ENCODE peak calls at places on chromosomes 1 and 21, in four cellular contexts. E is uterus; O is A549; T is CD8-positive, alpha-beta T cell. R is an unnamed sample.

GRCh38 chr1:172453607-172454006 is 9.7 kb upstream of the PIGC start:
- DNase-seq in T (no peak), O (no peak), E (no peak), R (no peak)

GRCh38 chr1:50529510-50529909 is 106.3 kb upstream of the DMRTA2 start:
- DNase-seq in O (no peak), E (no peak), T (no peak), R (no peak)

GRCh38 chr1:94925561-94926364 is 1.1 kb downstream of the CNN3 start:
- DNase-seq in E (peak; percentile 79), T (no peak), O (peak; percentile 48), R (peak; percentile 39)

GRCh38 chr1:3537359-3537758 is 73.9 kb downstream of the MEGF6 start:
- DNase-seq in T (no peak), O (no peak), E (no peak), R (no peak)

GRCh38 chr1:230128569-230129269 is 61.7 kb downstream of the GALNT2 start:
- DNase-seq in E (no peak), O (no peak), T (no peak), R (no peak)

GRCh38 chr1:67838180-67838912 is 5.1 kb upstream of the GNG12 start:
- DNase-seq in E (no peak), T (no peak), O (no peak), R (no peak)

GRCh38 chr21:37658994-37659458 is 257.2 kb downstream of the KCNJ6 start:
- DNase-seq in O (peak; percentile 79), E (peak; percentile 35), T (no peak), R (no peak)

GRCh38 chr1:91684599-91685196 is 184.0 kb downstream of the CDC7 start:
- DNase-seq in E (no peak), O (no peak), T (peak; percentile 56), R (no peak)

GRCh38 chr1:48329489-48329888 is 107.0 kb downstream of the SLC5A9 start:
- DNase-seq in T (no peak), O (no peak), E (no peak), R (no peak)

GRCh38 chr1:87450615-87451209 is 122.0 kb downstream of the LMO4 start:
- DNase-seq in O (peak; percentile 21), T (no peak), E (no peak), R (no peak)

GRCh38 chr1:181135462-181135781 is 46.9 kb downstream of the IER5 start:
- DNase-seq in T (no peak), O (peak; percentile 72), E (no peak), R (no peak)

GRCh38 chr1:183416850-183417690 is 1.1 kb downstream of the NMNAT2 start:
- DNase-seq in O (peak; percentile 35), E (peak; percentile 60), T (peak; percentile 55), R (peak; percentile 25)

GRCh38 chr1:65112811-65113210 is 35.2 kb upstream of the AK4 start:
- DNase-seq in O (no peak), T (no peak), E (no peak), R (no peak)

GRCh38 chr1:15680614-15681345 is 3.3 kb upstream of the PLEKHM2 start:
- DNase-seq in T (no peak), O (peak; percentile 48), E (no peak), R (no peak)

GRCh38 chr1:93357242-93357641 is 11.5 kb downstream of the DR1 start:
- DNase-seq in O (no peak), T (no peak), E (no peak), R (no peak)

GRCh38 chr21:45525153-45525909 is 16.9 kb downstream of the SLC19A1 start:
- DNase-seq in T (no peak), E (peak; percentile 14), O (no peak), R (no peak)

GRCh38 chr1:188371295-188371806 is 1542.6 kb downstream of the PLA2G4A start:
- DNase-seq in O (no peak), T (no peak), E (no peak), R (no peak)

GRCh38 chr1:168408531-168409242 is 128.0 kb downstream of the TBX19 start:
- DNase-seq in O (peak; percentile 35), T (peak; percentile 58), E (no peak), R (no peak)

GRCh38 chr1:71980543-71980942 is 301.8 kb downstream of the NEGR1 start:
- DNase-seq in T (no peak), E (no peak), O (no peak), R (no peak)

GRCh38 chr1:115606305-115606704 is 35.5 kb upstream of the VANGL1 start:
- DNase-seq in T (no peak), E (no peak), O (no peak), R (no peak)

GRCh38 chr1:89989791-89990190 is 5.1 kb upstream of the ZNF326 start:
- DNase-seq in T (no peak), E (no peak), O (no peak), R (no peak)

GRCh38 chr1:156291226-156292061 is 4.0 kb downstream of the GLMP start:
- DNase-seq in O (peak; percentile 62), E (peak; percentile 89), T (no peak), R (peak; percentile 75)

GRCh38 chr1:55974714-55975441 is 604.5 kb downstream of the PLPP3 start:
- DNase-seq in O (peak; percentile 7), T (no peak), E (no peak), R (no peak)

GRCh38 chr1:220224611-220225124 is 47.6 kb downstream of the RAB3GAP2 start:
- DNase-seq in E (no peak), O (no peak), T (no peak), R (no peak)
- TF ChIP-seq CTCF in E (no peak), O (no peak), T (no peak), R (no peak)

GRCh38 chr1:152774875-152775274 is at the start of gene LCE1F:
- DNase-seq in O (peak; percentile 16), E (no peak), T (no peak), R (no peak)

GRCh38 chr1:152783095-152783494 is 3.0 kb upstream of the LCE1E start:
- DNase-seq in T (no peak), O (no peak), E (no peak), R (no peak)

GRCh38 chr1:152776361-152776760 is 1.4 kb downstream of the LCE1F start:
- DNase-seq in O (no peak), E (no peak), T (no peak), R (no peak)

GRCh38 chr1:152777510-152778137 is 2.7 kb downstream of the LCE1F start:
- DNase-seq in T (no peak), E (no peak), O (peak; percentile 48), R (no peak)
- TF ChIP-seq CTCF in T (no peak), E (no peak), O (peak; percentile 24), R (no peak)

DNA sequence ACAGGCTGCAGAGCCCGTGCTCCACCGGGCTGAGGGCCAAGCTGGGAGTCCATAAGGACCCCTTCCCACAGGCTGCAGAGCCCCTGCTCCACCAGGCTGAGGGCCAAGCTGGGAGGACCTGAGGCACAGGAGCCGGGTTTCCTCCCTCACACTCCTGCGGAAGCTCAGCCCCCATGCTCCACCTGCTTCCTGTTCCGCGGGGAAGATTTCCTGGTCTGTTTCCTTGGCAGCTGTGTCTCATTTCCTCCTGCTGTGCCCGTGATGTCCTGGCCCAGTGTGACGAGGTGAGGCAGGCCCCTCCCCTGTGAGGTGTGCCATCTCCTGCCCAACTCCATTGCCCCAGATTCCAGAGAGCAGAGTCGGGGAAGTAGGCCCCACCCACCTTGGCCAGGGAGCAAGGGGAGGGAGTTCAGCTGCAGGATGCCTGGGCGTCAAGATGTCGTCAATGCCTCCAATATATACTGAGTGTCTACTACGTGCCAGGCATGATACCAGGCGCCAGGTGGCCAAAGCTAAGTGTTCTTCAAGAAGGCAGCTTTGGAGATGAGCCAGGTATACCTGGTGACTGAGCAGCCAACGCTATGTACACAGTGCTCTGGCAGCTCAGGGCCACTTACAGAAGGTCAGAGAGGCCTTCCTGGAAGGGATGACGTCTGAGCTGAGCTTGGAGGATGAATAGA is 58.8 kb downstream of the NAV1 start:
- DNase-seq in E (no peak), O (peak; percentile 94), T (no peak), R (no peak)
- TF ChIP-seq CTCF in E (no peak), O (no peak), T (no peak), R (no peak)

GRCh38 chr1:202192770-202193613 is 607 bp upstream of the LGR6 start:
- DNase-seq in E (peak; percentile 49), O (peak; percentile 60), T (peak; percentile 74), R (peak; percentile 33)

GRCh38 chr1:202189012-202189790 is 4.4 kb upstream of the LGR6 start:
- DNase-seq in T (peak; percentile 86), O (peak; percentile 70), E (peak; percentile 63), R (peak; percentile 84)

GRCh38 chr1:202187040-202187671 is 6.4 kb upstream of the LGR6 start:
- DNase-seq in E (no peak), O (no peak), T (no peak), R (no peak)

GRCh38 chr1:202187697-202188407 is 5.7 kb upstream of the LGR6 start:
- DNase-seq in O (no peak), T (no peak), E (no peak), R (no peak)

DNA sequence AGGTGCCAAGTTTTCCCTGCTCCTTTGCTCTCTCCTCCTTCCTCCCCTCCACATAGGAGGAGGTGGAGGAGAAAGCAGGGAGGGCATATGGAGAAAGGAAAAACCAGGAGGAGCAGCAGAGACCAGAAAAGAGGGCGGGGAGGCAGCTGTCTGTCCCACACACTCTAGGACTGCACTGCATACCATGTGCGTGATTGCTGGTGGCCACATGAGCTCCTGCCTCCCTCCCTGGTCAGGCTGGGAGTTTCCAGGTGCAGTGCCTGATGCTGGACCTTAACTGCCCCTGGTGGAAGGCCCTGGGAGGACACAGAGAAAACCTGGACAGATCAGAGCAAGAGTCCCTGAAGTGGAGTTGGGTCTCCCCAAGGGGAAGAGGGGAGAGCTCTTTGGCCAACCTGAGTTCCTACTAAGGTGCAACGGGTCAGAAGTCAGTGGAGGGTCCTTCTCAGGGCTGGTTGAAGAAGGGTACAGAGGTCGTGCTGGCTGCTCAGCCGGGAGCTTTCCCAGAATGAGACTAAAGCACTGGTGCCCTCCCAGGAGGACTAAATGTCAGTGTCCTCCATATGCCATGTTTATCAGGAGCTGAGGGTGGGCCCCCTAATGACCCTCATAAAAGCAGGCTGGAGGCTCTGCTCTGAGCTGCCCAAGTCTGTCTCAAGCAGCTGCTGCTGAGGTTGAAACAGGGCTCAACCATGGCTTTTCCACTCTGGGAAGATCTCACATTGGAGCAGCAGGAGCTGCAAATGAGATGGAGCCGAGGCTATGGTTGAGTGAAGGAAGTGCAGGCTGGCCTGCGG is 3.5 kb upstream of the LGR6 start:
- DNase-seq in O (peak; percentile 57), E (no peak), T (no peak), R (no peak)
- TF ChIP-seq CTCF in O (no peak), E (no peak), T (no peak), R (no peak)

DNA sequence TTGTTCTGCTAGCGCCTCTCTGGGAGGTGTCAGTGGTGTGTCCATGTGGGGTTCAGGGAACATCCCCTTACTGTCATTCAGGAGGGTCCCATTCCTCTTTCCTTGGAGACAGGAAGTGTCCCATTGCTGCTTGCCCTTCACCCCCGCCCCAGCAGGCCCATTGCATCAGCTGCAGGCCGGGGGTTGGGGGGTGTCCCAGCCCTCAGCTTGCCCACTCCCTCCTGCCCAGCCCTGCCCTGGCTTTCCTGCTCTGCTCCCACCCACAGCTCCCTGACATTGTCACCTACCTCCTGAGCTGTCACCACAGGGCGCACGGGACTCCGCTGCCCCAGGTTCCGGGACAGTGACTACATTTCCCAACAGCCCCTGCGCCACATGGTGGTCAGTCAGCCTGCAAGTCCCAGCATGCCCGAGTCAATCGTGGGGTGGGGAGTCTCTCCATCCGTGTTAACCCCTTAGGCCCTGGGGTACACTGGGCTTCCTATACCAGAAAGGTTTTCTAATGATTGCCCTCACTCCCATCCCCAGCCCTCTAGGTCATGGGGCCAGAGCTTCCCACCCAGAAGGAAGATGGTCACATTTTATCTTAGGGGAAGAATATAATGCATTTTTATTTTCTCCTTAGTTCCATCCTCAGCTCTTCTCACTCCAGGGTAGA is at the start of gene INPP5B:
- DNase-seq in E (peak; percentile 83), O (peak; percentile 84), T (peak; percentile 82), R (peak; percentile 66)
- TF ChIP-seq CTCF in E (peak; percentile 26), O (no peak), T (no peak), R (no peak)